ENCODE peak calls at places on chromosomes 13 and 19, in four cellular contexts. K is foreskin keratinocyte; M is mesothelial cell of epicardium; Q is CD8-positive, alpha-beta T cell. W is an unnamed sample.

GRCh38 chr13:62119739-62120700 is 704.4 kb upstream of the PCDH20 start:
- DNase-seq in K (no peak), M (no peak), Q (no peak), W (no peak)

GRCh38 chr19:4916292-4917082 is 7.2 kb downstream of the UHRF1 start:
- DNase-seq in K (no peak), M (no peak), Q (peak), W (no peak)

GRCh38 chr13:25429466-25429865 is 57.7 kb downstream of the ATP8A2 start:
- DNase-seq in K (no peak), M (no peak), Q (no peak), W (no peak)

GRCh38 chr19:49820125-49820524 is 2.0 kb downstream of the MED25 start:
- DNase-seq in K (no peak), M (no peak), Q (no peak), W (no peak)

GRCh38 chr13:110433014-110433413 is 125.9 kb downstream of the COL4A2 start:
- DNase-seq in K (no peak), M (no peak), Q (no peak), W (no peak)

GRCh38 chr19:53294786-53295441 is 27.4 kb upstream of the VN1R4 start:
- DNase-seq in K (no peak), M (no peak), Q (no peak), W (no peak)

GRCh38 chr13:62014299-62014698 is 598.6 kb upstream of the PCDH20 start:
- DNase-seq in K (no peak), M (no peak), Q (no peak), W (no peak)

GRCh38 chr19:13347351-13347750 is 158.9 kb downstream of the CACNA1A start:
- DNase-seq in K (no peak), M (no peak), Q (no peak), W (no peak)

GRCh38 chr19:49042177-49042576 is 1.5 kb upstream of the CGB5 start:
- DNase-seq in K (peak), M (no peak), Q (no peak), W (no peak)

GRCh38 chr13:72864142-72865035 is 82.5 kb downstream of the PIBF1 start:
- DNase-seq in K (no peak), M (no peak), Q (no peak), W (no peak)

GRCh38 chr19:1474011-1474764 is 4.8 kb downstream of the C19orf25 start:
- DNase-seq in K (no peak), M (no peak), Q (no peak), W (no peak)

GRCh38 chr13:45055198-45055901 is 65.0 kb upstream of the GTF2F2 start:
- DNase-seq in K (peak), M (no peak), Q (no peak), W (no peak)

GRCh38 chr13:113445791-113446487 is 7.3 kb downstream of the ADPRHL1 start:
- DNase-seq in K (no peak), M (no peak), Q (no peak), W (no peak)

GRCh38 chr19:50836543-50837195 is 3.3 kb upstream of the KLK15 start:
- DNase-seq in K (no peak), M (no peak), Q (no peak), W (no peak)

GRCh38 chr19:50837300-50837699 is 3.9 kb upstream of the KLK15 start:
- DNase-seq in K (peak), M (no peak), Q (no peak), W (no peak)

GRCh38 chr19:50839712-50840655 is 6.6 kb upstream of the KLK15 start:
- DNase-seq in K (no peak), M (no peak), Q (no peak), W (no peak)

GRCh38 chr19:50835785-50836542 is 2.6 kb upstream of the KLK15 start:
- DNase-seq in K (peak), M (peak), Q (peak), W (no peak)

GRCh38 chr19:50838239-50838638 is 4.9 kb upstream of the KLK15 start:
- DNase-seq in K (no peak), M (no peak), Q (no peak), W (no peak)
- TF ChIP-seq CTCF in K (peak), M (no peak), Q (no peak), W (no peak)

DNA sequence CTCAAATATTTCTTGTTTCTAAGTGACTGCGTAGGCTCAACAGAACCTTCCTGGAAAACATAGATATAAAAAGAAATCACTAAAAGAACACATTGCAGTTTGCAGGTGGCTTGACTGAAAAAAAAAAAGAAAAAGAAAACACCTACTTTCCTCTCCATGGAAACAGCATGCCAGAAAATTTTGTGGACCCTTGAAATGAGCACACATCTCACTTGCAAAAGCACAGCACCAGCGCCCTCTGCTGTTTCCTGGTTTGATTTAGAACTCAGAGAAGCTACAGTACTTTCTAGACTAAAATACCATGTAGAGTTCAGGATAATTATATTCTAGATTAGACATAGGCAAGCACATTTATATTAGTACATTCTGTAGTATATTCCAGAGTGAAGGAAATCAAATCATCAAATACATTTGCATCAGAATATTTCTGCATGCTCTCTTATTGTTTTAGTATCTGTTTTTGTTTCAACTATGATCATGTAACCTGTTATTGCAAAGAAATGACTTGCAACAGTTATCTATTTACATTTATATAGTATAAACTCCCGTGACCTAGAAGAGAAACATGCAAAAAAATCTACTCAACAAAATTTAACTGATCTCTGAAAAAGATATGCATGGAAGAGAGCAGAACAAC is 22.3 kb upstream of the XPO4 start:
- DNase-seq in K (peak), M (peak), Q (peak), W (peak)
- TF ChIP-seq CTCF in K (peak), M (peak), Q (peak), W (peak)

DNA sequence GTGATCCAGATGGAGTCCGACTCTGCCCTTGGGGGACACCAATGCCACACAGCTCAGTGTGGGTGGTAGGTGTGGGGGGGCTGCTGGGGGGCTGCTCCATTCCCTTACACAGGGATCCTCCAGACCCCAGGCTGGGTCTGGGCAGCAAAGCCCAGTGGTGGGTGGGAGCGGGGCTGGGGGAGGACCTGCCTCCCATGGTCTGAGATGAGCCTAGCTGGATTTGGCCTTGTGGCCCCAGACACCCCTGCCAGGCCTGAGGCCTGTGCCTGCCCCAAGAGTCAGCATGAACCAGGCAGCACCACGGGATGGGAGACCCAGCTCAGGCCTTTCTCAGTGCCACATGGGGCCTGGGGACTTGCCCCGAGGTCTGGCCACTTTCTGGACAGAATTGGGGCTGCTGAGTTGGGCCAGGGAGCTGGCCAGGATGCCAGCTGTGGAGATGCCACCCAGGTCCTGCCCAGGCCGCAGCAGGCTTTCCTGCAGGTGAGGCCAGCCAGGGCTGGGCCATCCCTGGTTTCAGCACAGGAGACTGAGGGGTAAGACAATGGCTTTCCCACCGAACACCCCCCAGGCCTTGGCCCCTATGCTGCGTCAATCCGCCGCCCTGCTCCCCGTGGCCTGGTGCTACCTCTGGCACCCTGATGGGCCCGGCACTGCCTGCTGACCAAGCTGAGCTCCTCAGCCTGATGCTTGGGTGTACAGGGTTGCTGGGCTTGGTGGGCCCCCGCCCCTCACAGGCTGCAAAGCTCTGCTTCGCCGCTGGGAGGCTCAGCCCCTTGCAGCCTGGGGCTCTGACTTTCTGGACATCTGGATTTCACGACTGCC is 24.2 kb downstream of the CEBPG start:
- DNase-seq in K (no peak), M (peak), Q (no peak), W (no peak)
- TF ChIP-seq CTCF in K (no peak), M (peak), Q (no peak), W (no peak)

GRCh38 chr13:99433543-99434075 is 67.7 kb upstream of the TM9SF2 start:
- DNase-seq in K (no peak), M (no peak), Q (no peak), W (no peak)

GRCh38 chr13:99436013-99436412 is 65.3 kb upstream of the TM9SF2 start:
- DNase-seq in K (no peak), M (no peak), Q (no peak), W (no peak)

GRCh38 chr13:99435116-99435515 is 66.2 kb upstream of the TM9SF2 start:
- DNase-seq in K (no peak), M (no peak), Q (no peak), W (no peak)

GRCh38 chr13:99432637-99433542 is 68.4 kb upstream of the TM9SF2 start:
- DNase-seq in K (peak), M (no peak), Q (peak), W (peak)

DNA sequence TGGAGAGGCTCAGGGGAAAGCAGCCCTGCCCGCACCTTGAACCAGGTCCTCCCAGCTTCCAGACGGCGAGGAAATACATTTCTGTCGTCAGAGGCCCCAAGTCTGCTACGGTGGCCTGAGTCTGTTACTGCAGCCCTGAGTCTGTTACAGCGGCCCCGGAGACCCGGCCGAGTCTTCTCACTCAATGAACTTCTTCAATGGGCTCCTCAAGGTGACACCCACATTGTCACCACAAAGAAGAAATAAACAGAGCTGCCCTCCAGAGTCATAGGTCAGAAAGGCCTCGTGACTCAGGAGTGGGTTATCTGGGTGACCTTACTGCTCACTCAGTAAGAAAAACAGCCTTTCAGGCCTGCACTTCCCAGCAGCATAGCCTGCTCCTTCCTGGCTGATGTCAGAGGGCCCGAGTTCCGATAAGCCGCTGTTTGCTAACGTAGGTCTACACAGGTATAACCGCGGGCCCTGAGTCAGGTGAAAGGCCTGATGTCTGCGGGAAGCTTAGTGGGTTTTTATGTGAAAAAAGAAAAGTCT is 66.9 kb upstream of the TM9SF2 start:
- DNase-seq in K (no peak), M (no peak), Q (peak), W (no peak)
- TF ChIP-seq CTCF in K (no peak), M (no peak), Q (no peak), W (no peak)

GRCh38 chr13:66492479-66492878 is 737.7 kb downstream of the PCDH9 start:
- DNase-seq in K (no peak), M (no peak), Q (no peak), W (no peak)
- TF ChIP-seq CTCF in K (peak), M (no peak), Q (no peak), W (no peak)

GRCh38 chr13:41457589-41458186 is 338 bp downstream of the RGCC start:
- DNase-seq in K (no peak), M (no peak), Q (no peak), W (no peak)

GRCh38 chr13:41460930-41461329 is 3.6 kb downstream of the RGCC start:
- DNase-seq in K (no peak), M (no peak), Q (no peak), W (no peak)

GRCh38 chr13:41458187-41458938 is 1.0 kb downstream of the RGCC start:
- DNase-seq in K (peak), M (no peak), Q (peak), W (no peak)

GRCh38 chr13:41459754-41460111 is 2.4 kb downstream of the RGCC start:
- DNase-seq in K (no peak), M (no peak), Q (no peak), W (no peak)

DNA sequence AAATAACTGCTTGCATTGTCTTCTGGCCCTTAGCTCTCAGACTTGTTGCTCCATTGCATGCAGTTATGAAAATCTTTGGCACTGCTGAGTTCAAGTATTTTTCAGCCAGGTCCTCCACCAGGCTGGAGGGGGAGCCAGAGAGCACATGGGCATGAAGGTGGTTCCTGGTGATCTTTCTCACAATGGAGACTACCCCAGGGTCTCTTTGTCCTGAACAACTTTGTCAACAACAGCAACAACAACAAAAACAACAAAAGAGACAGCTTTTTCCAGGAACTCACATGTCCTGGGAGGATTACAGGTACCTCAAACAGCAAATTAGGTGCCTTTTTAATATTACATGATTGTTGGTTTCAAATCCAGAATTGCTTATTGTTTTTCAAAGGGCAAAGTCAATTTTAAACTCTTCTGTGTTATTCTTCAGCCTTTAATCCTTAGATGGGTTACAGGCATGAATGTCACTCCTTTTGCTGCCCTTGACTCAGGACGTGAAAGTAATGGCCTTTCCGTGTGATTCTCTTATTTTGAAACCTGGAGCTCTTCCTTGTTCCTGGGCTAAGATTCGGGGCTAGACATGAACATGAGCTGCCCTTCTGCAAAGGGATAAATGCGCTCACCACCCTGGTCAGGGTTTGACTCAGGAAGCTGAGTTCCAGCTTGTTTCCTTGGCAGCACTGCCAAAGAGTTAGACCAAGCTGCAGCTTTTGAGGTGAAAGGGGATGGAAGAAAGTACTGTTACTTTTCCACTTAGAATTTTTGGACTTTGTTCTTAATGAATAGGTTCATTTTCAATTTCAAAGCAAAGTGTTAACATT is 1.8 kb downstream of the RGCC start:
- DNase-seq in K (peak), M (no peak), Q (peak), W (no peak)
- TF ChIP-seq CTCF in K (peak), M (peak), Q (peak), W (peak)

GRCh38 chr13:59326717-59327116 is 837.0 kb downstream of the DIAPH3 start:
- DNase-seq in K (no peak), M (no peak), Q (no peak), W (no peak)
- TF ChIP-seq CTCF in K (no peak), M (no peak), Q (no peak), W (no peak)

DNA sequence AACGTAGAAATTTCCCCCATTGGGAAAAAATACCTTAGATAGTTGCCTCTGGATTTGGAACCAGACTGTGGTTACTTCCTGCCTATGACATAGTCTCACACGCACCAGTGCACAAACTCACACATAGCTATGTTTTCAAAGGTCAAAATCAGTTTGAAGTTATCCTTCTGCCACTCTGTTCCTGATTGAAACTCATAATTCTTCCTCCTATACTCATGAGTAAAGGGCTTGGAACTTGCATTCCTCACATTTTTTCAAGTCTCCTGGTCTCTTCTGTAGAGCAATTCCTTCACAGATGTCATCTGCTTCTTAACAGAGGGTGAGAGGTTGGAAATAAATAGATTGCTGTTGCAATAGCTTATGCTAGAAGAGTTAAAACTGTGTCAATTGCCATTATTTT is 18.6 kb upstream of the POSTN start:
- DNase-seq in K (peak), M (no peak), Q (no peak), W (no peak)
- TF ChIP-seq CTCF in K (no peak), M (no peak), Q (no peak), W (no peak)

DNA sequence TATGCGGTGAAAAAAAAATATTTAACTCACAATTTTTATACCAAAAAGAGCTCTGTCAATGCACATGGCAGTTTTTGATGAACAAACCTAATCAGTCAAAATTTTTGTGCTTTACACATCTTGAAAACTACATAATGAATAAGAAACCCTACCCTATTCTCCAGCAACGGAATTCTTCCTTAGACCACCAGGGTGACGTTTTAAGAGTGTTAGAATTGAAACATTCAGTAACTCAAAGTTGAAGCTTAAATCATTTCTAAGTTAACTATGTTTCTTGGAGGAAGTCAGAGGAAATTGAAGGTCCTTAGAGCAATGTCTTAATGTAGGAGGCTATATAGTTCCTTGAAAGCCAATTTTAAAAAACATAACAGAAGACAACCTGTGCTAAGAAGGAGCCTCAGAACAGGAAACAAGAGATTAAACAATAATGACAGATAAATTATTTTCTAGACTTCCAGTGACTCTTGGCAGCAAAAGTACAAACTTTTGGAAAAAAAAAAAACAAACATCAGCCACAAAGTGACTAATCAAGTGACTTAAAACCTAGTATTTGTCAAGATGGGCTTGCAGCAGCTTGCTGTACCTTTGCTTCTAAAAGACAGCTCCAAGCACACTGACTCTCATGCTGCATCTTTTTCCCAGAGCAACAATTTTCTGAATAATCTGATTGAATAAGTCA is 6.2 kb downstream of the SPRY2 start:
- DNase-seq in K (peak), M (no peak), Q (no peak), W (no peak)
- TF ChIP-seq CTCF in K (no peak), M (no peak), Q (no peak), W (no peak)

DNA sequence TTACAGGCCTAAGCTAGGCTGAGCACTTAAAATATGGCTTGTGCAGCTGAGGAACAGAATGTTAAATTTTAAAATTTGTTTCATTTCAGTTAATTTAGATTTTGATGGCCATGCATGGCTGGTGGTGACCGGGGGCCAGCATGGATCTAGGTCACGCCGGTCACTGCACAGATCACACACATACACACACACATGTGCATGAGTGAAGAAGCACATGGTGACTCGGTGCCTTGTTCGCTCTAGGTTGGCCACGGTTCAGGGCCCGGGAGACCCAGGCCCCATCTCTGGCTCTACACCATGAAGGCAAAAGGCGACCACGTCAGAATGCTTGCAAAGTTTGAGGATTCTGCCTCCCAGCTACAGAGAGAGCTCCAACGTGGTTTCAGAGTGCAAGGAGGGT is 28.0 kb downstream of the ZFR2 start:
- DNase-seq in K (no peak), M (no peak), Q (no peak), W (no peak)
- TF ChIP-seq CTCF in K (no peak), M (no peak), Q (no peak), W (no peak)